ENCODE peak calls at places on chromosome 19, in six cellular contexts. U is PC-3, G is endothelial cell of umbilical vein, E is mammary epithelial cell, W is keratinocyte, Y is K562. S is an unnamed sample.

GRCh38 chr19:18650048-18650435 is 13.2 kb downstream of the KLHL26 start:
- DNase-seq in U (no peak), G (peak; percentile 65), E (no peak), W (no peak), Y (no peak), S (no peak)

GRCh38 chr19:23470873-23471555 is 75.7 kb upstream of the ZNF91 start:
- DNase-seq in U (no peak), G (no peak), E (no peak), W (no peak), Y (no peak), S (no peak)

GRCh38 chr19:16778796-16779411 is 50.3 kb upstream of the SIN3B start:
- DNase-seq in U (peak; percentile 78), G (peak; percentile 59), E (peak; percentile 40), W (no peak), Y (peak; percentile 65), S (peak; percentile 88)

GRCh38 chr19:31676271-31677004 is 327.2 kb upstream of the TSHZ3 start:
- DNase-seq in U (no peak), G (no peak), E (peak; percentile 14), W (no peak), Y (no peak), S (peak; percentile 60)

GRCh38 chr19:47861630-47862029 is 2.6 kb downstream of the TPRX2 start:
- DNase-seq in U (no peak), G (no peak), E (no peak), W (no peak), Y (no peak), S (no peak)

GRCh38 chr19:32309711-32310390 is 35.6 kb upstream of the ZNF507 start:
- DNase-seq in U (no peak), G (no peak), E (no peak), W (no peak), Y (no peak), S (no peak)

GRCh38 chr19:24033962-24034342 is 53.0 kb upstream of the ZNF254 start:
- DNase-seq in U (peak; percentile 53), G (peak; percentile 77), E (peak; percentile 65), W (no peak), Y (no peak), S (peak; percentile 73)

GRCh38 chr19:35549879-35550523 is 4.6 kb downstream of the TMEM147 start:
- DNase-seq in U (no peak), G (no peak), E (no peak), W (no peak), Y (no peak), S (no peak)

GRCh38 chr19:41905273-41906002 is 22.5 kb downstream of the ARHGEF1 start:
- DNase-seq in U (no peak), G (no peak), E (no peak), W (no peak), Y (no peak), S (no peak)

GRCh38 chr19:41706741-41707501 is 1.5 kb upstream of the CEACAM5 start:
- DNase-seq in U (peak; percentile 71), G (peak; percentile 49), E (peak; percentile 51), W (peak; percentile 11), Y (peak; percentile 94), S (peak; percentile 86)

GRCh38 chr19:15448778-15449619 is 757 bp downstream of the WIZ start:
- DNase-seq in U (no peak), G (peak; percentile 25), E (no peak), W (no peak), Y (peak; percentile 53), S (no peak)

GRCh38 chr19:38649305-38650179 is 2.1 kb downstream of the ACTN4 start:
- DNase-seq in U (peak; percentile 80), G (peak; percentile 20), E (peak; percentile 82), W (no peak), Y (no peak), S (no peak)

GRCh38 chr19:30897553-30897952 is 451.7 kb downstream of the TSHZ3 start:
- DNase-seq in U (no peak), G (no peak), E (no peak), W (no peak), Y (no peak), S (no peak)

GRCh38 chr19:16569609-16570320 is 2.5 kb downstream of the SLC35E1 start:
- DNase-seq in U (peak; percentile 50), G (no peak), E (peak; percentile 71), W (no peak), Y (no peak), S (no peak)

GRCh38 chr19:19820774-19821315 is 705 bp downstream of the ZNF506 start:
- DNase-seq in U (no peak), G (no peak), E (peak; percentile 1), W (no peak), Y (no peak), S (no peak)

GRCh38 chr19:14000691-14001365 is 5.3 kb downstream of the RFX1 start:
- DNase-seq in U (no peak), G (no peak), E (no peak), W (no peak), Y (no peak), S (no peak)

GRCh38 chr19:38952395-38953165 is 21.8 kb downstream of the MRPS12 start:
- DNase-seq in U (peak; percentile 75), G (no peak), E (no peak), W (no peak), Y (no peak), S (peak; percentile 88)

GRCh38 chr19:48122421-48122820 is 11.8 kb upstream of the PLA2G4C start:
- DNase-seq in U (no peak), G (no peak), E (peak; percentile 40), W (no peak), Y (no peak), S (no peak)

GRCh38 chr19:8004723-8005513 is 523 bp downstream of the ELAVL1 start:
- DNase-seq in U (peak; percentile 19), G (peak; percentile 11), E (no peak), W (no peak), Y (peak; percentile 73), S (peak; percentile 70)

GRCh38 chr19:57903298-57904174 is 12.9 kb downstream of the ZNF417 start:
- DNase-seq in U (peak; percentile 52), G (peak; percentile 19), E (peak; percentile 26), W (no peak), Y (no peak), S (peak; percentile 72)

GRCh38 chr19:14383898-14384669 is 2.8 kb downstream of the ADGRE5 start:
- DNase-seq in U (peak; percentile 56), G (no peak), E (peak; percentile 44), W (no peak), Y (peak; percentile 63), S (no peak)

GRCh38 chr19:44758596-44758995 is 10.1 kb downstream of the BCL3 start:
- DNase-seq in U (no peak), G (no peak), E (no peak), W (no peak), Y (peak; percentile 27), S (no peak)

GRCh38 chr19:46926201-46927071 is 65.6 kb downstream of the ARHGAP35 start:
- DNase-seq in U (peak; percentile 14), G (no peak), E (no peak), W (no peak), Y (no peak), S (peak; percentile 60)

GRCh38 chr19:952680-953500 is 27.1 kb downstream of the ARID3A start:
- DNase-seq in U (peak; percentile 58), G (no peak), E (no peak), W (no peak), Y (peak; percentile 79), S (no peak)
- H3K9ac ChIP-seq in U (peak overlapping the region; percentile 22), G (no peak overlapping the region), E (no peak overlapping the region), W (peak overlapping the region; percentile 9), Y (peak overlapping the region; percentile 83), S (no peak overlapping the region)

DNA sequence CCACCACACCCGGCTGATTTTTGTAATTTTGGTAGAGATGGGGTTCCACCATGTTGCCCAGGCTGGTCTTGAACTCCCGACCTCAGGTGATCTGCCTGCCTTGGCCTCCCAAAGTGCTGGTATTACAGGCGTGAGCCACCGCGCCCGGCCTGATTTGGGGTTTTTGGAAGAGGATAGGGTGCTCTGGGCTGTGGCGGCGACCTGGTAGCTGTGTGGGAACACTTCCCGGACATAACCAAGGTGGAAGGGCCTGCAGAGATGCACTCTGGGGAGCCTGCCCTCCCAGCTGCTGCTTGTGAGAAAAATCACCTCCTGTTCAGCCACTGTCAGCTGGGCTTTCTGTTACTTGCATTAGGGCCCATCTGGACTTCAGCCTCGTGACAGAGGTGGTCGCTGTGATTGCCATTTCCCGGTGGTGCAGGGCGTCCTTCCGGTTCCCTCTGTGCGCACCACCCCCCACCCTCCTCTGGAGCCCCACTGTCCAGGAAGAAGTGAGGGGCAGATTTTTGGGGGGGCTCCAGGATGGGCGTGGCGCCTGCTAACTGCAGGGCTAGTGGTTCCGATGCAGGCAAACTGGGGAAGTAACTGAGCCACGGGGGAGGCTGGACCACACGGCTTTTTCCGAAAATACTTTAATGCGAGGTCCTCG is 7.5 kb downstream of the IL4I1 start:
- DNase-seq in U (no peak), G (no peak), E (no peak), W (no peak), Y (no peak), S (no peak)
- H3K36me3 ChIP-seq in U (no peaks in the 10 kb centered on the region), G (peaks cover 6% of the 10 kb centered on the region), E (peaks cover 3% of the 10 kb centered on the region), W (peaks cover 2% of the 10 kb centered on the region), Y (peaks cover 8% of the 10 kb centered on the region), S (peaks cover 6% of the 10 kb centered on the region)

DNA sequence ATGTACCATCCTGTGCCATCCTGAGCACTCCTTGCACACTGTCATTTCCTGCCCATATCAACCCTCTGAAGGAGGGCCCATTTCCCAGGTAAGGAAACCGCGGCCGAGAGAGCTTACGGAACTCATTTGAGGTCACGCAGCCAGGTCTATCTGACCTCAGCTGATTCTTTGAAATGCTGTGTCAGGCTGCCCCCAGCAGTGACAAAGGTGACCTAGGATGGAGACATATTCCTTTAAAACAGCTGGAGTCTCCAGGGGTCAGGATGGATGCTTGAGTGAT is 42.2 kb upstream of the VSTM2B start:
- DNase-seq in U (no peak), G (no peak), E (no peak), W (no peak), Y (no peak), S (no peak)
- H3K4me2 ChIP-seq in U (no peak overlapping the region), G (no peak overlapping the region), E (no peak overlapping the region), W (no peak overlapping the region), Y (no peak overlapping the region), S (no peak overlapping the region)

GRCh38 chr19:6772028-6772865 is at the start of gene VAV1:
- DNase-seq in U (no peak), G (no peak), E (no peak), W (no peak), Y (peak; percentile 75), S (peak; percentile 95)

GRCh38 chr19:6772866-6773322 is 386 bp downstream of the VAV1 start:
- DNase-seq in U (no peak), G (no peak), E (no peak), W (no peak), Y (no peak), S (no peak)

GRCh38 chr19:6776999-6777398 is 4.5 kb downstream of the VAV1 start:
- DNase-seq in U (no peak), G (no peak), E (no peak), W (no peak), Y (no peak), S (no peak)

GRCh38 chr19:6774821-6775707 is 2.6 kb downstream of the VAV1 start:
- DNase-seq in U (no peak), G (no peak), E (no peak), W (no peak), Y (no peak), S (peak; percentile 74)

DNA sequence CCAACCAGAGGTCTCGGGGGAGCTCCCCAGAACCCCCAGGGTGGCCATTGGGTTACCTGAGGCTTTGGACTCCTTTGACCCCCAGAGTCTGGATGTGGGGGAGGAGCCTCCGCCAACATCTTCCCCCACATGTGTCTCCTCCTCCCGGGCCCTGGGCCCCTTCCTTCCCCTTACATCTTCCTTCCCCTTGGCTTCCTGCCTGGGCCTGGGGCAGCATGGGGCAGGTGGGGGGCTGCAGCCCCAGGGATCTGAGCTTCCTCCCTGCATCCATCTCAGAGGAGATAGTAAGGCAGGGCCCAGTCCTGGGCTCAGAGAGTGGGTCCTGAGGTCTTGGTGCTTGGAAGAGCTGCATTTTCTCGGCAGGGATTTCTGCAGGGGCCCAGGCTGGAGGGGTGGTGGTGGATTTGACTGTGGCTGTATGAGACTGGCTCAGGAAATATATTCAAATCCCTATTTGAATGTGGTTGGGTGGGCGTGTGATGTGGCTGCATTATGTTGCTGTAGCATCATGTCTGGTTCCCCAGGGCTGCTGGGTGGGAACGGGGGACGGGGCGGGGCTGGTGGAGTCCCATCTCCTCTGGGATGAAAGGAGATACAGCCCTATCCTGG is 919 bp downstream of the VAV1 start:
- DNase-seq in U (no peak), G (no peak), E (no peak), W (no peak), Y (no peak), S (peak; percentile 96)
- H3K9ac ChIP-seq in U (no peak overlapping the region), G (no peak overlapping the region), E (no peak overlapping the region), W (no peak overlapping the region), Y (peak overlapping the region; percentile 54), S (peak overlapping the region; percentile 95)

S was measured in Karpas-422.